ENCODE peak calls at places on chromosomes 1 and 21, in ten cellular contexts. Q, L, C, S, Y, T, B, X, W and O are unnamed samples.

GRCh38 chr1:222583079-222583478 is 6.7 kb downstream of the TAF1A start:
- DNase-seq in X (no peak), S (no peak), C (no peak), W (no peak), B (no peak), Y (no peak), L (no peak), T (no peak), Q (peak), O (no peak)

GRCh38 chr1:91165033-91165654 is 143.3 kb upstream of the ZNF644 start:
- DNase-seq in Y (peak), X (peak), B (peak), S (peak), Q (peak), L (no peak), W (peak), C (peak), T (peak), O (peak)

GRCh38 chr1:29682918-29683314 is 446.6 kb downstream of the PTPRU start:
- DNase-seq in W (no peak), Y (no peak), T (peak), B (no peak), Q (no peak), L (peak), X (no peak), S (peak), C (no peak), O (no peak)

GRCh38 chr1:228059536-228060457 is 22.7 kb upstream of the ARF1 start:
- DNase-seq in Q (peak), W (peak), B (no peak), L (no peak), T (no peak), S (peak), C (peak), X (no peak), Y (peak), O (no peak)

GRCh38 chr1:199122085-199122484 is 483.2 kb downstream of the PTPRC start:
- DNase-seq in X (no peak), C (no peak), T (no peak), W (no peak), Q (no peak), Y (no peak), L (no peak), S (no peak), B (no peak), O (no peak)

GRCh38 chr1:227950735-227951224 is 3.0 kb upstream of the WNT9A start:
- DNase-seq in Q (no peak), X (no peak), L (no peak), W (no peak), B (no peak), S (peak), T (no peak), Y (no peak), C (no peak), O (no peak)

GRCh38 chr1:15833069-15833679 is 14.3 kb upstream of the SPEN start:
- DNase-seq in Q (no peak), X (peak), B (no peak), Y (peak), C (no peak), T (peak), S (peak), L (no peak), W (peak), O (peak)

GRCh38 chr1:1907098-1907736 is 7.8 kb upstream of the CALML6 start:
- DNase-seq in Y (peak), X (no peak), S (peak), Q (no peak), B (no peak), W (peak), T (no peak), C (no peak), L (no peak), O (no peak)

GRCh38 chr1:116504308-116505156 is 66.3 kb downstream of the CD58 start:
- DNase-seq in L (no peak), B (no peak), T (peak), Q (peak), X (peak), C (peak), S (peak), W (peak), Y (peak), O (peak)

GRCh38 chr1:181075727-181076350 is 12.7 kb upstream of the IER5 start:
- DNase-seq in Y (no peak), Q (no peak), C (no peak), W (no peak), T (no peak), S (no peak), B (no peak), X (no peak), L (no peak), O (no peak)

GRCh38 chr1:78617615-78618026 is 2.6 kb upstream of the IFI44L start:
- DNase-seq in C (peak), X (peak), Q (peak), L (peak), B (peak), T (peak), Y (peak), S (peak), W (peak), O (peak)

GRCh38 chr1:63773496-63773814 is 362 bp upstream of the ROR1 start:
- DNase-seq in Y (no peak), X (no peak), T (no peak), W (no peak), L (no peak), B (no peak), C (no peak), Q (no peak), S (no peak), O (no peak)

GRCh38 chr21:35465750-35466149 is 416.6 kb upstream of the RUNX1 start:
- DNase-seq in C (no peak), X (no peak), W (no peak), Y (no peak), Q (no peak), B (no peak), L (no peak), T (no peak), S (no peak), O (no peak)

GRCh38 chr1:18199462-18199861 is 91.9 kb downstream of the IGSF21 start:
- DNase-seq in T (no peak), S (no peak), L (no peak), B (no peak), Q (no peak), W (no peak), X (no peak), Y (no peak), C (no peak), O (no peak)

GRCh38 chr1:28139033-28139712 is 37.3 kb downstream of the PTAFR start:
- DNase-seq in B (no peak), T (peak), Q (no peak), L (no peak), Y (peak), C (no peak), W (no peak), X (no peak), S (no peak), O (peak)

GRCh38 chr21:33025471-33026298 is at the start of gene OLIG2:
- DNase-seq in Q (peak), L (no peak), X (no peak), S (no peak), Y (no peak), C (no peak), T (peak), W (no peak), B (no peak), O (no peak)

GRCh38 chr1:208161656-208162375 is 82.4 kb downstream of the PLXNA2 start:
- DNase-seq in Y (no peak), T (peak), C (no peak), B (no peak), Q (no peak), L (no peak), X (no peak), W (no peak), S (no peak), O (peak)

GRCh38 chr21:43684424-43684823 is 25.1 kb downstream of the RRP1B start:
- DNase-seq in W (peak), S (no peak), X (no peak), Q (no peak), C (no peak), L (no peak), B (no peak), T (no peak), Y (no peak), O (no peak)

GRCh38 chr1:38721816-38722215 is 137.8 kb downstream of the RRAGC start:
- DNase-seq in X (no peak), C (no peak), B (no peak), Y (no peak), W (no peak), S (no peak), Q (no peak), T (no peak), L (no peak), O (no peak)

GRCh38 chr21:42513151-42513984 is at the start of gene SLC37A1:
- DNase-seq in T (peak), Y (no peak), S (peak), X (no peak), W (peak), C (no peak), B (no peak), L (peak), Q (peak), O (no peak)

GRCh38 chr1:97190326-97190725 is 468.7 kb downstream of the PTBP2 start:
- DNase-seq in L (no peak), B (no peak), Q (no peak), T (peak), X (no peak), S (no peak), Y (peak), W (no peak), C (no peak), O (peak)

GRCh38 chr1:2903226-2903625 is 101.7 kb upstream of the TTC34 start:
- DNase-seq in W (no peak), S (no peak), T (no peak), L (no peak), X (no peak), B (no peak), C (no peak), Q (no peak), Y (no peak), O (no peak)

GRCh38 chr1:65725064-65725463 is 67.6 kb upstream of the PDE4B start:
- DNase-seq in Y (no peak), T (no peak), W (no peak), C (no peak), X (no peak), B (no peak), Q (no peak), S (no peak), L (no peak), O (no peak)

GRCh38 chr1:19035356-19036048 is 79.0 kb upstream of the IFFO2 start:
- DNase-seq in Q (peak), T (no peak), B (no peak), S (peak), W (peak), L (no peak), Y (no peak), C (no peak), X (no peak), O (no peak)

GRCh38 chr1:207649204-207649753 is 4.3 kb downstream of the CR1L start:
- DNase-seq in Y (no peak), B (no peak), T (no peak), X (no peak), Q (no peak), C (no peak), L (no peak), W (no peak), S (no peak), O (no peak)

GRCh38 chr1:58584082-58584895 is 7.2 kb upstream of the TACSTD2 start:
- DNase-seq in W (no peak), B (peak), Y (peak), Q (peak), C (no peak), L (peak), X (no peak), T (peak), S (peak), O (peak)

GRCh38 chr1:53517821-53518352 is 58.7 kb downstream of the DMRTB1 start:
- DNase-seq in S (no peak), L (no peak), B (no peak), Y (no peak), T (no peak), W (no peak), Q (no peak), X (no peak), C (no peak), O (no peak)

GRCh38 chr1:220370041-220370700 is 97.9 kb upstream of the RAB3GAP2 start:
- DNase-seq in T (peak), B (peak), W (no peak), X (no peak), S (no peak), Q (no peak), L (no peak), Y (peak), C (no peak), O (peak)

DNA sequence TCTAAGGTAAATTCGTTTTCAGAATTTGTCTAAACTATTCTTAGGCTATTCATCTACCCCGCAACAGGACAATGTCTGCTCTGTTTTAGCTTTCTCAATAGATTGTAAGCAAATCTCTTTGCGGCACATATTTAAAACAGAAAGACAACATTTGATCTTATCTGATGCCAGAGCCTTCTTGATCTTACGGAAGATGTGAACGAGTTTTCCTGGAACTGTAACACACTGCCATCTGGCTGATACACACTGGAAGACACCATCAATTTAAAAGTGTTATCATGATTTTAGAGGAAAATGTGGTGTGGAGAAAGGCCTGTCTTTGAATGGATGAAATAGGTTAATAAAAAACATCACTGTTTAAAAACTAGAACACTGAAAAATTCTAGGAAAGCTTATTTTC is 36.1 kb downstream of the COA6 start:
- DNase-seq in X (no peak), Q (no peak), W (no peak), T (no peak), C (no peak), L (no peak), S (no peak), B (no peak), Y (no peak), O (no peak)
- TF ChIP-seq CTCF in X (no peak), Q (no peak), W (no peak), T (peak), C (no peak), L (no peak), S (no peak), B (no peak), Y (no peak), O (peak)

DNA sequence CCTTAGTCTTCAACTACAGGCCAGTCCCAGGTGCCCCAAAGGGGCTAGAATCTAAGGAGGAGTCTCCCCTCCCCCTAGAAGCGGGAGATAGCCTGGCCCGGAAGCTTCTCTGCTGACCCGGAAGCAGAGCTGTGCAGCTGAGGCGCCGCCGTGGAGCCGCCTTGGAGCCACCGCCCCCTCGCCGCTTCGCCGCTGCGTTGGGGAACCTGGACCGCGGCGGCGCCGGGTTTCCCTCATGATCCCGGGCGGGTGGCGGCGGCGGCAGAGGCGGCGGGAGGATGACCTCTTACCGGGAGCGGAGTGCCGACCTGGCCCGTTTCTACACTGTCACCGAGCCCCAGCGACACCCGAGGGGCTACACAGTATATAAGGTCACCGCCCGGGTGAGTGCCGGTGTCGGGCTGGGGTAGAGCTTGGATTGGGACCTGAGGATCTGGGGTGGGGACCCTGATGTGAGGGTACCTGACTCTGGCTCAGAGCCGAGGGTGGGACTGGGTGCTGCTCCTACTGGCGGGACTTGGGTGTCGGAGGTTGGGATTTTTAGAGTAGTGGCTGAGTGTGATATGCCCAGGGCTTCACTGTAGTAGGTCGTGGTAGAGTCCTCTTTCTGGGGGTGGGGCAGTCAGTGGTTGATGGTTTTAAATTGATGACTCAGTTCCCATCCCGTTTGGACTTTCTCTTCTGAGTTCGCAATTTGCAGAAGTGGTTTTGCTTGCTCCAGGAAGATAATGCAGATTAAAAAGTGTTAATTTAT is at the start of gene RPS6KC1:
- DNase-seq in B (peak), L (peak), S (peak), W (peak), Y (peak), Q (peak), X (peak), C (peak), T (peak), O (peak)
- TF ChIP-seq CTCF in B (peak), L (no peak), S (no peak), W (no peak), Y (peak), Q (no peak), X (peak), C (no peak), T (no peak), O (peak)

GRCh38 chr1:43537423-43538142 is 6.9 kb downstream of the PTPRF start:
- DNase-seq in Q (no peak), B (no peak), C (no peak), T (peak), L (no peak), S (peak), Y (peak), W (peak), X (no peak), O (no peak)

GRCh38 chr1:43536864-43537358 is 6.2 kb downstream of the PTPRF start:
- DNase-seq in L (no peak), T (no peak), S (no peak), W (peak), Q (no peak), B (no peak), Y (no peak), X (no peak), C (no peak), O (no peak)

GRCh38 chr1:43534256-43534655 is 3.6 kb downstream of the PTPRF start:
- DNase-seq in X (no peak), C (no peak), W (peak), T (no peak), Y (no peak), B (no peak), L (no peak), S (no peak), Q (no peak), O (no peak)

GRCh38 chr1:43538143-43538487 is 7.4 kb downstream of the PTPRF start:
- DNase-seq in C (no peak), B (no peak), Y (no peak), W (peak), L (no peak), Q (no peak), T (no peak), S (peak), X (no peak), O (no peak)

GRCh38 chr1:43536196-43536863 is 5.6 kb downstream of the PTPRF start:
- DNase-seq in W (peak), Q (no peak), Y (peak), B (no peak), L (no peak), C (no peak), T (no peak), X (no peak), S (peak), O (no peak)
- TF ChIP-seq CTCF in W (no peak), Q (no peak), Y (no peak), B (no peak), L (no peak), C (no peak), T (no peak), X (no peak), S (no peak), O (no peak)

DNA sequence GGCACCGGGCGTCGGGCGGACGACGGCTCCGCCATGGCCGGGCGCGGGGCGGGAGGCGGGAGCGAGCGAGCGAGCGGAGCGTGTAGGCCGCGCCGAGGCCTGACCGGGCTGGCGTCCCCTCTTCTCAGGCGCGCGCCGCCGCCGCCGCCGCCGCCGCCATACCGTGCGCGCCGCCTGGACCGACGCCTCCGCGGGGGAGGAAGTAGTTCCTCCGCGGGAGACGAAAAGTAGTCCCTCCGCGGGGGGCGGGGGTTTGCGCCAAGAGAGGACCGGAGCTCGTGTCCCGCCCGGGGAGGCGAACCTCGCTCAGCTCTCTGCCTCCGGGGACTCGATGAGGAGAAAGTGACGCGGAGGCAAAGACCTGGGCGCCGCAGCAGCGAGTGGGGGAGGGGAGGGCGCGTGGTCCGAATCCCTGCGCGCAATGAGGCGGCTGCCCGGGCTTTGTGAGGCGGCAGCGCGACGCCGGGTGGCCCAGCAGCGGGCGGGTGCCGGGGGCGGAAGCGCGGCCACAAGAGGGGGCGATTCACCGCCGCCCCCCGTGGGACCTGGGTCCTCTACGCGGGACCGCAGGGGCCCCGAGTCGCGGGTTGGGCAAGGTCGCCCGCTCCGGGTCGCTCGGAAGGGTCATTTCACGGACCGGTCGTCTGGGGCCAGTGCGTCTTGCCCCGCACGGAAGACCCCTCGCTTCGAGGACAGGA is at the start of gene BRWD1:
- DNase-seq in L (peak), C (peak), W (peak), T (peak), Q (peak), Y (peak), X (peak), S (peak), B (no peak), O (peak)
- TF ChIP-seq CTCF in L (no peak), C (no peak), W (peak), T (no peak), Q (peak), Y (peak), X (peak), S (peak), B (peak), O (peak)

GRCh38 chr1:215181518-215181917 is 99.0 kb downstream of the KCNK2 start:
- DNase-seq in C (no peak), W (no peak), B (no peak), L (no peak), S (no peak), Q (no peak), T (no peak), Y (peak), X (no peak), O (no peak)
- TF ChIP-seq CTCF in C (no peak), W (no peak), B (no peak), L (no peak), S (no peak), Q (no peak), T (peak), Y (peak), X (no peak), O (no peak)

GRCh38 chr1:201461193-201461657 is 7.8 kb downstream of the PHLDA3 start:
- DNase-seq in X (no peak), T (peak), C (no peak), L (peak), B (peak), W (no peak), Y (peak), S (peak), Q (no peak), O (peak)

GRCh38 chr1:201461783-201462441 is 7.1 kb downstream of the PHLDA3 start:
- DNase-seq in Y (peak), L (peak), B (peak), T (peak), Q (no peak), W (peak), S (peak), C (no peak), X (peak), O (peak)

GRCh38 chr1:201460783-201461182 is 8.2 kb downstream of the PHLDA3 start:
- DNase-seq in S (no peak), B (no peak), Q (no peak), X (no peak), C (no peak), L (peak), Y (no peak), T (no peak), W (peak), O (no peak)

GRCh38 chr1:201465698-201466290 is 3.2 kb downstream of the PHLDA3 start:
- DNase-seq in Q (no peak), C (no peak), T (no peak), W (peak), L (no peak), S (no peak), X (no peak), Y (no peak), B (no peak), O (no peak)

GRCh38 chr1:201463071-201463552 is 5.9 kb downstream of the PHLDA3 start:
- DNase-seq in Q (no peak), X (no peak), C (no peak), L (peak), Y (peak), W (no peak), S (no peak), T (peak), B (no peak), O (no peak)
- TF ChIP-seq CTCF in Q (peak), X (peak), C (no peak), L (peak), Y (peak), W (no peak), S (peak), T (peak), B (peak), O (peak)